ENCODE peak calls at places on chromosomes 3 and 15, in eight cellular contexts. D is CD14-positive monocyte, Z is IMR-90, L is right lobe of liver, I is tibial nerve, W is PC-9, T is brain microvascular endothelial cell, E is neural crest cell. X is an unnamed sample.

GRCh38 chr15:70474682-70475438 is 288.5 kb downstream of the UACA start:
- DNase-seq in Z (peak), L (peak), T (peak), D (peak), I (peak), W (peak), E (no peak), X (peak)

GRCh38 chr3:45647148-45647619 is 42.0 kb upstream of the SACM1L start:
- DNase-seq in E (no peak), W (no peak), L (no peak), T (peak), Z (peak), I (no peak), D (peak), X (peak)

GRCh38 chr3:183794452-183794851 is 30.9 kb downstream of the MAP6D1 start:
- DNase-seq in E (no peak), W (no peak), L (no peak), Z (no peak), D (no peak), T (no peak), I (no peak), X (no peak)

GRCh38 chr3:4644954-4645353 is 151.8 kb downstream of the ITPR1 start:
- DNase-seq in Z (peak), D (no peak), E (no peak), T (no peak), I (no peak), W (no peak), L (no peak), X (peak)

GRCh38 chr15:68441045-68441743 is 9.2 kb upstream of the ITGA11 start:
- DNase-seq in L (no peak), D (no peak), T (no peak), Z (peak), E (peak), W (no peak), I (no peak), X (no peak)

GRCh38 chr3:60065227-60065868 is 1015.5 kb upstream of the CFAP20DC start:
- DNase-seq in L (no peak), Z (no peak), E (no peak), I (no peak), T (no peak), D (no peak), W (no peak), X (no peak)

GRCh38 chr3:120203016-120203415 is 82.0 kb downstream of the GPR156 start:
- DNase-seq in I (no peak), W (no peak), Z (peak), T (peak), D (no peak), E (no peak), L (no peak), X (peak)

GRCh38 chr3:4720316-4721075 is 227.3 kb downstream of the ITPR1 start:
- DNase-seq in I (peak), Z (peak), L (peak), T (peak), D (no peak), E (no peak), W (peak), X (peak)

GRCh38 chr3:187112934-187113793 is 26.1 kb downstream of the RPL39L start:
- DNase-seq in Z (peak), T (peak), E (no peak), W (no peak), I (no peak), L (no peak), D (no peak), X (peak)

GRCh38 chr3:43161684-43162512 is 56.0 kb upstream of the POMGNT2 start:
- DNase-seq in L (no peak), I (no peak), E (no peak), T (peak), W (no peak), D (no peak), Z (peak), X (peak)

GRCh38 chr3:127750226-127751031 is 71.9 kb downstream of the MGLL start:
- DNase-seq in D (no peak), Z (peak), W (no peak), T (peak), E (no peak), I (no peak), L (no peak), X (peak)

GRCh38 chr3:95971573-95971972 is 842.8 kb upstream of the EPHA6 start:
- DNase-seq in D (no peak), L (no peak), E (no peak), Z (no peak), W (no peak), I (no peak), T (no peak), X (no peak)

GRCh38 chr3:185878920-185879319 is 54.1 kb upstream of the IGF2BP2 start:
- DNase-seq in E (no peak), Z (no peak), W (peak), D (no peak), L (no peak), I (no peak), T (peak), X (no peak)

GRCh38 chr3:11014752-11015151 is 22.2 kb downstream of the SLC6A1 start:
- DNase-seq in I (no peak), D (no peak), W (no peak), E (no peak), Z (no peak), T (no peak), L (no peak), X (no peak)

GRCh38 chr3:43378066-43378935 is 92.0 kb downstream of the SNRK start:
- DNase-seq in D (no peak), E (no peak), Z (peak), I (no peak), W (peak), T (peak), L (no peak), X (peak)

GRCh38 chr3:87706176-87706575 is 352.6 kb downstream of the CGGBP1 start:
- DNase-seq in D (no peak), Z (no peak), T (no peak), W (no peak), I (no peak), E (no peak), L (no peak), X (peak)

GRCh38 chr15:43270676-43271306 is 4.1 kb upstream of the TGM5 start:
- DNase-seq in I (no peak), T (no peak), E (no peak), W (no peak), L (no peak), Z (no peak), D (no peak), X (no peak)

GRCh38 chr3:44067431-44067830 is 174.3 kb upstream of the TOPAZ1 start:
- DNase-seq in D (no peak), Z (no peak), I (no peak), T (no peak), L (no peak), E (no peak), W (no peak), X (no peak)

GRCh38 chr3:134161817-134162396 is 88.8 kb downstream of the RYK start:
- DNase-seq in Z (no peak), L (no peak), E (no peak), W (no peak), I (no peak), D (no peak), T (no peak), X (no peak)

GRCh38 chr15:31265090-31265870 is 61.4 kb upstream of the KLF13 start:
- DNase-seq in Z (no peak), D (peak), I (no peak), T (no peak), L (peak), W (no peak), E (no peak), X (no peak)

GRCh38 chr3:66382142-66382541 is 118.7 kb downstream of the LRIG1 start:
- DNase-seq in Z (no peak), I (no peak), L (no peak), W (no peak), D (no peak), T (no peak), E (no peak), X (no peak)

GRCh38 chr15:26954403-26954802 is 16.6 kb upstream of the GABRG3 start:
- DNase-seq in T (no peak), I (no peak), E (no peak), Z (no peak), W (no peak), L (no peak), D (no peak), X (no peak)

GRCh38 chr3:4512895-4513616 is 19.9 kb downstream of the ITPR1 start:
- DNase-seq in L (no peak), D (no peak), E (no peak), Z (no peak), T (no peak), W (no peak), I (no peak), X (no peak)

GRCh38 chr15:70234256-70234965 is 136.7 kb upstream of the TLE3 start:
- DNase-seq in W (no peak), Z (peak), T (peak), D (no peak), E (no peak), L (no peak), I (no peak), X (peak)

GRCh38 chr15:40893019-40893723 is 1.1 kb upstream of the VPS18 start:
- DNase-seq in E (no peak), W (no peak), T (no peak), Z (no peak), D (no peak), I (no peak), L (no peak), X (no peak)

GRCh38 chr15:40892449-40893012 is 1.7 kb upstream of the VPS18 start:
- DNase-seq in E (no peak), T (no peak), I (no peak), L (no peak), Z (no peak), W (no peak), D (no peak), X (no peak)

GRCh38 chr15:40891810-40892448 is 2.3 kb upstream of the VPS18 start:
- DNase-seq in Z (peak), L (no peak), E (no peak), T (peak), I (no peak), D (no peak), W (peak), X (peak)

GRCh38 chr15:40894689-40895308 is 549 bp downstream of the VPS18 start:
- DNase-seq in T (peak), W (peak), L (peak), I (no peak), E (peak), Z (peak), D (no peak), X (peak)

DNA sequence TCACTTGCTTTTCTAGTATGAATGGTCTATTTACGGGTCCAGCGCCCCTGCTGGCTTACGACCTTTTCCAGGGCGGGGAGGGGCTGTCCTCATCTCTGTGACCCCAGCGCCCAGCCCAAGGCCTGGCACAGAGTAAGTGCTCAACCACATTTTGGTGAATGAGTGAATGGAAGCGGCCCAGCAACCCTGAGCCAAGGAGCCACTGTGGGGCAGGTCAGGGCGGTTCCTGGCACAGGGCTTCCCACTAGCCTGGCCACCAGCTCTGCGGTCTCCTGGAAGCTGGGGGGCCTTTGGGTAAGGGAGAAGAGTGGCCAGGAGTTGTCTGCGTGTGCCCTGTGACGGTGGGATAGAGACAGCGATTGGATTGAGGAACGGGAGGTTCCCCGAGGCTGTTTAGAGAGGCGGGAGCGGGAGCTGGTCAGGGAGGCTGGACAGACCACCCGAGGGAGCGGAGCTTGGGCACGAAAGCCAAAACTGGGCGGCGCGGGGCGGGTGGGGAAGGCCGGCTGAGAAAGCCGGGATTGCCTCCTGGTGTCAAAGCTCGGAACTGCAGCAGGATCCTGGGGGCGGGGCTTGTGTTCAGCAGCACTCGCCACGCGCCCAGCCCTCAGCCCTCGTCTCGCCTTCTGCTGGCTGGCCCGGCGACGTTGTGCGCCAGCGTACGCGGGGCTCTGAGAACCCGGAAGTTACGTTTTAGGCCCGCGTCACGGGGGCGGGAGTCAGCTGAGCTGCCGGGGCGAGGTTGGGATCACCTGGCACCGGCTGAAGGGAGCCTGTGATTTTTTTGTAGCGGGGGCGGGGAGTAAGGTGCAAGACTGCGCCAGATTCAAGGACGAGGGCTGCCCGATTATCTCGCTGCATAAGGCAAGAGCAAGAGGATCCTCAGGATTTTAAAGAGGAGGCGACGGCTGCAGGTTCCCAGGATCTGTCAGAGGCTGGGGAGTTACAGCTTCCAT is at the start of gene VPS18:
- DNase-seq in D (peak), T (peak), W (peak), L (peak), Z (peak), E (peak), I (peak), X (peak)
- TF ChIP-seq CTCF in D (peak), T (peak), W (peak), L (peak), Z (peak), E (peak), I (peak), X (peak)

GRCh38 chr3:46998852-46999515 is 19.5 kb downstream of the NBEAL2 start:
- DNase-seq in I (no peak), L (peak), E (no peak), Z (no peak), T (no peak), D (no peak), W (no peak), X (no peak)
- TF ChIP-seq CTCF in I (peak), L (no peak), E (peak), Z (no peak), T (no peak), D (peak), W (no peak), X (no peak)

DNA sequence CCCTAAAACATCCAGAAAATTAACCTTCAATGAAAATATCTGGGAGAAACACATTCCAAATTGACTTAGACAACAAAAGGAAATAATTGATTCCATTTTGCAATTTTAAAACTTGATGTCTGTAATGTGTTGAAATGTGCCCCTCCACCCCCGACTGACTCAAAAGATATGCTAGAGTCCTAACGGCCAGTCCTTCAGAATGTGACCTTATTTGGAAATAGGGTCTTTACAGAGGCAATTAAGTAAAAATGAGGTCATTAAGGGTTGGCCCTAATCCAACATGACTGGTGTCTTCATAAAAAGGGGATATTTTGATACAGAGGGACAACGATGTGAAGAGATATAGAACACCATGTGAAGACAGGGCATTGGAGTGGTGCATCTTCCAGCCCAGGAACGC is 153.9 kb downstream of the PDZRN3 start:
- DNase-seq in I (no peak), L (no peak), D (no peak), Z (no peak), E (no peak), T (no peak), W (no peak), X (no peak)
- TF ChIP-seq CTCF in I (no peak), L (no peak), D (no peak), Z (no peak), E (no peak), T (no peak), W (no peak), X (no peak)

GRCh38 chr15:86002444-86002843 is 77.2 kb upstream of the AGBL1 start:
- DNase-seq in E (no peak), T (no peak), D (no peak), Z (no peak), W (no peak), L (no peak), I (no peak), X (no peak)

GRCh38 chr15:85997618-85998017 is 82.1 kb upstream of the AGBL1 start:
- DNase-seq in D (no peak), W (no peak), T (no peak), Z (no peak), I (no peak), L (no peak), E (no peak), X (no peak)

GRCh38 chr15:86004061-86004460 is 75.6 kb upstream of the AGBL1 start:
- DNase-seq in W (no peak), Z (no peak), E (no peak), D (no peak), T (no peak), L (no peak), I (no peak), X (no peak)

GRCh38 chr15:85999658-86000057 is 80.0 kb upstream of the AGBL1 start:
- DNase-seq in D (no peak), Z (no peak), I (no peak), L (no peak), T (no peak), W (no peak), E (no peak), X (no peak)

GRCh38 chr15:86001200-86001599 is 78.5 kb upstream of the AGBL1 start:
- DNase-seq in W (no peak), L (no peak), I (no peak), D (no peak), E (no peak), T (no peak), Z (no peak), X (no peak)
- TF ChIP-seq CTCF in W (no peak), L (no peak), I (no peak), D (no peak), E (no peak), T (no peak), Z (no peak), X (no peak)

GRCh38 chr15:90641581-90642463 is 75.3 kb upstream of the BLM start:
- DNase-seq in L (no peak), T (no peak), Z (no peak), E (no peak), D (no peak), W (no peak), I (no peak), X (no peak)

GRCh38 chr15:90640862-90641261 is 76.3 kb upstream of the BLM start:
- DNase-seq in W (no peak), I (no peak), Z (no peak), E (no peak), D (no peak), T (no peak), L (no peak), X (no peak)

GRCh38 chr15:90643301-90643632 is 73.9 kb upstream of the BLM start:
- DNase-seq in L (no peak), E (no peak), Z (no peak), I (no peak), W (no peak), T (no peak), D (no peak), X (no peak)

GRCh38 chr15:90644526-90644925 is 72.6 kb upstream of the BLM start:
- DNase-seq in L (no peak), D (no peak), W (no peak), Z (no peak), T (no peak), E (no peak), I (no peak), X (no peak)

DNA sequence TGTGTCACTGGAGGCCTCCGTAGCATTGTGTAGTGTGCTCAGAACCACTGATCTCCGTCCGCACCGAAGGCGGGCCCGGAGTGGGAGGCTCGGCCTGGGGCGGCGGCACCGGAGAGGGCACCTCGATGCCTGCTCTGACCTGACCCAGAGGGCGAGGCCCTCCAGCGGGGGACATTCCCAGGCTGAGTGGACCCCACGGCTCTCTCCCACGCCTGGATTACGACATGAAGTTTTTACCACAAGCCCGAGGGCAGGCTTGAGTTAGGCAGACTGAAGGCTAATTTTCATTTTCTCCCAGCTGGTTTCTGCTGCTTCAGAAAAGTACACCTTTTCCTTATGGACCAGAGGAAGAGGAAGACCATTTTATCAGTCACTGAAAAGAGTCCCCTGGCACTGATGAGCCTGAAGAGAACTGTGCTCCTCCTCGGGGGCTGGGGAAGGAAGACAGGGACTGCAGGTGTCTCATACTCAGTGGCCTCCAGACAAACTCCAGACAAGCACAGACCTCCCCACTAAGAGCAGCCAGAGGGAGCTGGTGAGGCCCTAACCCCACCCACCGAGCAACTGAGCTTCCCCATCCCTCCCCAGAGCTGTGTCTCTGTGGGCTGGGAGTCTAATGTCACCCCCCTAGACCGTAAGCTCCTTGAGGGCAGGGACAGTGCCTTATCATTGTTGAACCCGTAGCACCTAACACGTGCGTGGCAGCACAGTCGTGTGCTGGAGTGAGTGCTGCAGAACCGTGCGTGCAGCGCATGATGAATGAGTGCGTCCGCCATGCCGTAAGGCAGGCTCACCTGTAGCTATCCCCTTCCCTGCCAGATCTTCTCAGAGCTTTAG is 74.5 kb upstream of the BLM start:
- DNase-seq in D (no peak), T (no peak), L (no peak), I (no peak), Z (no peak), E (no peak), W (no peak), X (no peak)
- TF ChIP-seq CTCF in D (no peak), T (peak), L (no peak), I (no peak), Z (no peak), E (no peak), W (no peak), X (peak)

GRCh38 chr3:195239121-195239520 is 31.8 kb downstream of the XXYLT1 start:
- DNase-seq in Z (no peak), T (no peak), D (no peak), L (no peak), W (no peak), I (no peak), E (no peak), X (no peak)
- TF ChIP-seq CTCF in Z (no peak), T (no peak), D (no peak), L (no peak), W (no peak), I (no peak), E (no peak), X (peak)

GRCh38 chr15:66966256-66966655 is 99.1 kb upstream of the SMAD3 start:
- DNase-seq in T (no peak), W (no peak), D (no peak), I (no peak), E (no peak), L (no peak), Z (no peak), X (no peak)
- TF ChIP-seq CTCF in T (peak), W (peak), D (no peak), I (no peak), E (peak), L (peak), Z (peak), X (peak)

GRCh38 chr3:53411371-53411770 is 64.0 kb upstream of the DCP1A start:
- DNase-seq in T (no peak), I (no peak), D (no peak), Z (no peak), W (no peak), E (no peak), L (no peak), X (no peak)
- TF ChIP-seq CTCF in T (no peak), I (no peak), D (no peak), Z (no peak), W (no peak), E (no peak), L (no peak), X (no peak)

X was measured in choroid plexus epithelial cell.